ENCODE peak calls at places on chromosomes 5 and 9, in ten cellular contexts. R is upper lobe of right lung; N is EH; C is hepatic stellate cell; O is mucosa of gallbladder; E is effector CD4-positive, alpha-beta T cell; V is activated CD8-positive, alpha-beta T cell treated with anti-CD3 and anti-CD28 coated beads for 36 hours; Q is GF-D8; F is amniotic stem cell; H is left colon. G is an unnamed sample.

GRCh38 chr5:93926831-93927600 is 185.6 kb upstream of the POU5F2 start:
- DNase-seq in R (no peak), N (peak), C (no peak), O (no peak), E (no peak), V (no peak), Q (no peak), F (no peak), H (no peak), G (no peak)

GRCh38 chr5:159017787-159018186 is 81.9 kb downstream of the EBF1 start:
- DNase-seq in R (no peak), N (peak), C (peak), O (no peak), E (no peak), V (peak), Q (no peak), F (no peak), H (no peak), G (no peak)

GRCh38 chr5:61951295-61951694 is 354.7 kb upstream of the KIF2A start:
- DNase-seq in R (no peak), N (no peak), C (no peak), O (no peak), E (no peak), V (no peak), Q (no peak), F (no peak), H (no peak), G (no peak)

GRCh38 chr5:22521521-22521920 is 331.6 kb downstream of the CDH12 start:
- DNase-seq in R (no peak), N (no peak), C (no peak), O (no peak), E (no peak), V (no peak), Q (no peak), F (no peak), H (no peak), G (no peak)

GRCh38 chr5:9654886-9655285 is 24.7 kb upstream of the TAS2R1 start:
- DNase-seq in R (no peak), N (peak), C (peak), O (no peak), E (no peak), V (no peak), Q (no peak), F (no peak), H (no peak), G (no peak)

GRCh38 chr9:88587182-88587581 is 52.2 kb downstream of the NXNL2 start:
- DNase-seq in R (no peak), N (peak), C (no peak), O (peak), E (no peak), V (no peak), Q (no peak), F (no peak), H (peak), G (no peak)

GRCh38 chr9:34994429-34995287 is 5.1 kb downstream of the DNAJB5 start:
- DNase-seq in R (no peak), N (peak), C (peak), O (peak), E (no peak), V (no peak), Q (no peak), F (no peak), H (no peak), G (no peak)

GRCh38 chr5:114361724-114362196 is at the start of gene KCNN2:
- DNase-seq in R (peak), N (peak), C (peak), O (peak), E (no peak), V (peak), Q (no peak), F (peak), H (peak), G (peak)

GRCh38 chr9:95508242-95508967 is 8.4 kb downstream of the PTCH1 start:
- DNase-seq in R (peak), N (peak), C (no peak), O (no peak), E (no peak), V (peak), Q (no peak), F (no peak), H (no peak), G (no peak)

GRCh38 chr5:33984671-33985124 is at the start of gene SLC45A2:
- DNase-seq in R (no peak), N (peak), C (no peak), O (no peak), E (no peak), V (no peak), Q (no peak), F (no peak), H (no peak), G (no peak)

GRCh38 chr5:62645223-62645622 is 66.6 kb downstream of the LRRC70 start:
- DNase-seq in R (no peak), N (no peak), C (no peak), O (no peak), E (no peak), V (no peak), Q (no peak), F (no peak), H (no peak), G (no peak)

GRCh38 chr5:40150896-40151295 is 528.8 kb upstream of the PTGER4 start:
- DNase-seq in R (no peak), N (no peak), C (no peak), O (no peak), E (no peak), V (no peak), Q (no peak), F (no peak), H (no peak), G (no peak)